ENCODE peak calls at places on chromosomes 4 and X, in eight cellular contexts. X is mucosa of descending colon, P is uterus, J is IMR-90, O is GM23338, W is upper lobe of right lung, U is AG10803, L is astrocyte. C is an unnamed sample.

GRCh38 chrX:29435396-29435795 is 780.0 kb upstream of the MAGEB2 start:
- DNase-seq in L (peak; percentile 43), W (no peak), J (peak; percentile 37), X (no peak), O (no peak), U (peak; percentile 0), P (no peak), C (peak; percentile 2)

GRCh38 chr4:140071806-140072205 is 82.2 kb downstream of the MAML3 start:
- DNase-seq in L (peak; percentile 99), X (no peak), O (no peak), P (no peak), W (no peak), J (peak; percentile 91), U (peak; percentile 99), C (no peak)

GRCh38 chrX:85611926-85612325 is 232.5 kb upstream of the POF1B start:
- DNase-seq in U (peak; percentile 4), P (no peak), L (peak; percentile 0), X (no peak), J (peak; percentile 22), W (no peak), O (peak; percentile 13), C (peak; percentile 17)

GRCh38 chrX:48854898-48855297 is 19.5 kb upstream of the PCSK1N start:
- DNase-seq in O (peak; percentile 47), J (no peak), U (peak; percentile 1), L (no peak), P (no peak), X (no peak), W (no peak), C (peak; percentile 28)

GRCh38 chr4:177308842-177309524 is 691 bp upstream of the NEIL3 start:
- DNase-seq in U (no peak), W (no peak), J (no peak), P (no peak), L (no peak), O (no peak), X (no peak), C (no peak)

GRCh38 chr4:146063143-146063542 is 112.4 kb upstream of the LSM6 start:
- DNase-seq in L (no peak), J (no peak), W (no peak), U (no peak), P (no peak), O (no peak), X (no peak), C (no peak)

GRCh38 chrX:65688403-65688881 is 21.0 kb downstream of the MSN start:
- DNase-seq in O (no peak), J (peak; percentile 73), L (peak; percentile 67), P (no peak), X (no peak), U (peak; percentile 57), W (no peak), C (peak; percentile 66)

GRCh38 chr4:87060957-87061356 is 126.1 kb downstream of the AFF1 start:
- DNase-seq in P (no peak), J (peak; percentile 88), O (no peak), X (no peak), W (no peak), L (peak; percentile 93), U (peak; percentile 64), C (peak; percentile 70)

GRCh38 chr4:135741583-135741982 is 1540.0 kb upstream of the PABPC4L start:
- DNase-seq in X (no peak), U (no peak), P (no peak), O (peak; percentile 3), W (no peak), J (no peak), L (no peak), C (no peak)

GRCh38 chrX:42602566-42602965 is 175.4 kb downstream of the PPP1R2C start:
- DNase-seq in J (no peak), W (no peak), L (no peak), X (no peak), O (no peak), P (no peak), U (no peak), C (peak; percentile 1)

GRCh38 chr4:46270986-46271596 is 118.8 kb downstream of the GABRA2 start:
- DNase-seq in O (peak; percentile 48), J (peak; percentile 4), P (no peak), X (no peak), L (peak; percentile 1), W (no peak), U (peak; percentile 4), C (peak; percentile 33)

GRCh38 chr4:109040441-109040840 is 262.0 kb downstream of the COL25A1 start:
- DNase-seq in U (peak; percentile 49), L (peak; percentile 4), X (no peak), W (no peak), P (no peak), J (no peak), O (no peak), C (peak; percentile 7)

GRCh38 chr4:3340703-3341088 is 47.9 kb downstream of the RGS12 start:
- DNase-seq in P (no peak), W (peak; percentile 93), X (no peak), L (no peak), O (no peak), U (no peak), J (no peak), C (peak; percentile 21)

GRCh38 chrX:9595131-9595530 is 130.3 kb downstream of the TBL1X start:
- DNase-seq in P (no peak), L (peak; percentile 76), W (no peak), J (peak; percentile 67), U (peak; percentile 74), O (peak; percentile 21), X (no peak), C (no peak)

GRCh38 chrX:118254611-118255010 is 91.3 kb upstream of the WDR44 start:
- DNase-seq in L (peak; percentile 18), P (peak; percentile 53), J (peak; percentile 57), O (peak; percentile 59), X (peak; percentile 76), W (no peak), U (peak; percentile 34), C (peak; percentile 48)

GRCh38 chrX:3638280-3638873 is 75.1 kb downstream of the PRKX start:
- DNase-seq in W (no peak), X (peak; percentile 64), J (peak; percentile 48), P (no peak), L (peak; percentile 20), U (peak; percentile 34), O (peak; percentile 58), C (peak; percentile 32)

DNA sequence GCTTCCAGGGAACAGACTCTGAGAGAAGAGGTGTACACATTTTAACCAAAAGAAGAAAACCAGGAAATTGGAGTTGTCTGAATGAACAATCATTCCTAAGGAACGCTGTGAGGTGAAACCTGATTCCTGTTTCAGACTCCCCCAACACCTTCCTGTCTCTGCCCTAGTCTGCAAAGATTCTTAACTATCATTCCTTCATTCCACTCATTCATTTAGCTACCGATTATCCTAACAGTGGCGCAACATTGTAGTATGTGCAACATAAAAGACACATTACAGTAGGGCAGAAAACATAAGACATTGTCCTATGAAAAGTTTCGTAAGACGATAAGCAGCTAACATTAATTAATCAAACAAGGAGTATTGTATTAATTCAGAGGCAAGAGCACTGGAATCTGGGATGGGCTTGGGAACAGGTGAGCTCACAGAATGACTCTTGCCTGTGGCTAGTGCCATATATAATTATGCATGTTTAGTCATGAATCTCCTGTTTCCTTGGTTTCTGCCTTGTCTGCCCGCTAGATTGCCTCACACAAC is 23.8 kb upstream of the ADH7 start:
- DNase-seq in O (peak; percentile 19), X (no peak), J (peak; percentile 4), L (peak; percentile 21), P (no peak), U (peak; percentile 33), W (no peak), C (peak; percentile 96)
- H3K4me3 ChIP-seq in O (no peak overlapping the region), X (no peak overlapping the region), J (no peak overlapping the region), L (no peak overlapping the region), P (no peak overlapping the region), U (no peak overlapping the region), W (no peak overlapping the region), C (no peak overlapping the region)

GRCh38 chr4:184504385-184504784 is 30.0 kb upstream of the IRF2 start:
- DNase-seq in J (no peak), L (no peak), U (no peak), O (no peak), X (no peak), P (no peak), W (no peak), C (no peak)

GRCh38 chr4:184510431-184510830 is 36.1 kb upstream of the IRF2 start:
- DNase-seq in J (no peak), W (no peak), X (no peak), U (no peak), O (no peak), P (no peak), L (no peak), C (no peak)

GRCh38 chr4:184511156-184511555 is 36.8 kb upstream of the IRF2 start:
- DNase-seq in P (no peak), U (no peak), W (no peak), J (no peak), O (no peak), L (no peak), X (no peak), C (no peak)

GRCh38 chr4:184503869-184504300 is 29.5 kb upstream of the IRF2 start:
- DNase-seq in W (no peak), X (no peak), J (peak; percentile 20), O (no peak), U (peak; percentile 62), L (peak; percentile 19), P (no peak), C (peak; percentile 55)

DNA sequence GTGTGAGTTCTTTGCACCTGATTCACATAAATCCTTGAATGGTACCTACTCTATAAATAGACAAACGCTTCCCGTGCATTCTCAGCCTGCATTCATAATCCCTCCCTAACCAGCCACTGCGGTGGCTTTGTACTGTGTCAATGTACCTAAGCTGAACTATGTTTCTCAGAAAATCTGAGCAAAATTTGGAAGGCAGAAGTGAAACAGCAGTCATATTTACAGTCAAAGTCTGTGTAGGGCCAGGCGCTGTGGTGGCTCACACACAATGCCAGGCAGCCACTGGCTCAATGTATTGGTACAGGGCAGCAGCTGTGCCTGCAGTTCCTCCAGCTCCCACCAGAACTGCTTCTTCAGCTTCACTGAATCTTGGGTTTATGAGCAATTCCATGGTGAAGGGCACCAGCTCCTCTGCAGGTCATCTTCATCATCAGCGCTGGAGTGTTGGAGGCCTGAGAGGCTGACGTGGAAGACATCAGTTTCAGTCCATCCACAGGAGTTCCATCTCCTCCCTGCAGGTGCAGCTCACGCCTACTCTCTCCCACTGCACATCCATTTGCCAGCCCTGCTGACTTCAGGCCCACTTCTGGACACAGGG is 32.3 kb upstream of the IRF2 start:
- DNase-seq in X (peak; percentile 23), W (no peak), P (no peak), U (no peak), L (no peak), J (no peak), O (peak; percentile 50), C (no peak)
- TF ChIP-seq CTCF in X (no peak), W (peak; percentile 15), P (no peak), U (peak; percentile 31), L (peak; percentile 9), J (no peak), O (no peak), C (peak; percentile 17)

GRCh38 chr4:99998062-99998880 is 48.2 kb upstream of the H2AZ1 start:
- DNase-seq in X (peak; percentile 12), P (no peak), J (peak; percentile 62), O (peak; percentile 54), W (no peak), U (peak; percentile 34), L (peak; percentile 38), C (peak; percentile 71)
- H3K4me3 ChIP-seq in X (no peak overlapping the region), P (no peak overlapping the region), J (no peak overlapping the region), O (no peak overlapping the region), W (no peak overlapping the region), U (no peak overlapping the region), L (no peak overlapping the region), C (no peak overlapping the region)

DNA sequence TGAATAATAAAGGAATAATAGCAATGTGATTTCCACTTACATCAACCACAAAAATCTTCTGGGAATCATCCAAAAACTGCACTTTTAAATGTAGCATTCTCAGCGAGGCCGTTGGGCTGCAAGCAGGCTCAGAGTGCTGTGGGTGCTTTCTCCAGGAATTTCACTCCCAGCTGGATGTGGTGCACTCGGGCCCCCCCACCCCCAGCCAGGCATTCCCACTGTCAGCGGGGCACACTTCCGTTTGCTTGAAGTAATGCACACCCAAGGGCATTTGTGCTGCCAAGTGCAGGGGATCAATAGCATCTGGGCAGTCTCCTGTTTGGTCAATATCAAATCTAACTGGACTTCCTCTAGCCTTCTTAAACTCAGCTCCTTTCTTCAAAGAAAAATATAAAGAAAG is at the start of gene FRMD7:
- DNase-seq in U (peak; percentile 4), W (no peak), P (peak; percentile 39), L (peak; percentile 21), O (no peak), J (no peak), X (no peak), C (no peak)
- TF ChIP-seq CTCF in U (no peak), W (no peak), P (no peak), L (no peak), O (no peak), J (no peak), X (no peak), C (no peak)

C was measured in epithelial cell of esophagus.